ENCODE peak calls at places on chromosomes 13 and 19, in six cellular contexts. One of them, this sample, is unnamed.

GRCh38 chr13:48214519-48215121 is 18.4 kb upstream of the ITM2B start:
- DNase-seq in CD4-positive, alpha-beta memory T cell: no peak
- DNase-seq in cardiac fibroblast: no peak
- DNase-seq in C1 segment of cervical spinal cord: no peak
- DNase-seq in uterus: no peak
- DNase-seq in amniotic epithelial cell: no peak
- DNase-seq in this sample: no peak

GRCh38 chr13:48994731-48995130 is 19.0 kb downstream of the FNDC3A start:
- DNase-seq in C1 segment of cervical spinal cord: no peak
- DNase-seq in uterus: no peak
- DNase-seq in amniotic epithelial cell: peak
- DNase-seq in cardiac fibroblast: peak
- DNase-seq in CD4-positive, alpha-beta memory T cell: no peak
- DNase-seq in this sample: peak

GRCh38 chr13:112608212-112608611 is 20.3 kb upstream of the TUBGCP3 start:
- DNase-seq in C1 segment of cervical spinal cord: no peak
- DNase-seq in CD4-positive, alpha-beta memory T cell: no peak
- DNase-seq in amniotic epithelial cell: no peak
- DNase-seq in uterus: no peak
- DNase-seq in cardiac fibroblast: no peak
- DNase-seq in this sample: no peak

GRCh38 chr19:6221878-6222746 is 57.7 kb downstream of the MLLT1 start:
- DNase-seq in amniotic epithelial cell: no peak
- DNase-seq in uterus: no peak
- DNase-seq in cardiac fibroblast: no peak
- DNase-seq in CD4-positive, alpha-beta memory T cell: no peak
- DNase-seq in C1 segment of cervical spinal cord: no peak
- DNase-seq in this sample: no peak

GRCh38 chr13:112928958-112929777 is 39.8 kb upstream of the MCF2L start:
- DNase-seq in uterus: no peak
- DNase-seq in cardiac fibroblast: peak
- DNase-seq in CD4-positive, alpha-beta memory T cell: no peak
- DNase-seq in C1 segment of cervical spinal cord: no peak
- DNase-seq in amniotic epithelial cell: peak
- DNase-seq in this sample: peak

GRCh38 chr13:112821340-112822055 is 131.7 kb downstream of the ATP11A start:
- DNase-seq in CD4-positive, alpha-beta memory T cell: no peak
- DNase-seq in cardiac fibroblast: no peak
- DNase-seq in uterus: no peak
- DNase-seq in C1 segment of cervical spinal cord: no peak
- DNase-seq in amniotic epithelial cell: no peak
- DNase-seq in this sample: no peak

GRCh38 chr19:48397636-48398328 is 4.3 kb downstream of the GRIN2D start:
- DNase-seq in CD4-positive, alpha-beta memory T cell: no peak
- DNase-seq in cardiac fibroblast: no peak
- DNase-seq in uterus: no peak
- DNase-seq in amniotic epithelial cell: no peak
- DNase-seq in C1 segment of cervical spinal cord: no peak
- DNase-seq in this sample: no peak

GRCh38 chr19:46608178-46608577 is 7.0 kb downstream of the CALM3 start:
- DNase-seq in C1 segment of cervical spinal cord: no peak
- DNase-seq in CD4-positive, alpha-beta memory T cell: no peak
- DNase-seq in uterus: no peak
- DNase-seq in cardiac fibroblast: no peak
- DNase-seq in amniotic epithelial cell: no peak
- DNase-seq in this sample: no peak

GRCh38 chr13:51330741-51331140 is 8.8 kb upstream of the SERPINE3 start:
- DNase-seq in amniotic epithelial cell: peak
- DNase-seq in CD4-positive, alpha-beta memory T cell: no peak
- DNase-seq in C1 segment of cervical spinal cord: no peak
- DNase-seq in cardiac fibroblast: peak
- DNase-seq in uterus: no peak
- DNase-seq in this sample: no peak

GRCh38 chr13:98476106-98476505 is 100.8 kb downstream of the STK24 start:
- DNase-seq in amniotic epithelial cell: no peak
- DNase-seq in uterus: no peak
- DNase-seq in C1 segment of cervical spinal cord: no peak
- DNase-seq in cardiac fibroblast: no peak
- DNase-seq in CD4-positive, alpha-beta memory T cell: no peak
- DNase-seq in this sample: no peak

GRCh38 chr13:21060063-21060826 is 1.1 kb downstream of the LATS2 start:
- DNase-seq in CD4-positive, alpha-beta memory T cell: no peak
- DNase-seq in amniotic epithelial cell: peak
- DNase-seq in C1 segment of cervical spinal cord: no peak
- DNase-seq in uterus: peak
- DNase-seq in cardiac fibroblast: peak
- DNase-seq in this sample: no peak

GRCh38 chr13:41352935-41353801 is 42.1 kb downstream of the NAA16 start:
- DNase-seq in uterus: no peak
- DNase-seq in C1 segment of cervical spinal cord: no peak
- DNase-seq in CD4-positive, alpha-beta memory T cell: peak
- DNase-seq in cardiac fibroblast: peak
- DNase-seq in amniotic epithelial cell: peak
- DNase-seq in this sample: peak

GRCh38 chr13:43054803-43055802 is 31.7 kb downstream of the DNAJC15 start:
- DNase-seq in C1 segment of cervical spinal cord: no peak
- DNase-seq in cardiac fibroblast: peak
- DNase-seq in amniotic epithelial cell: peak
- DNase-seq in CD4-positive, alpha-beta memory T cell: peak
- DNase-seq in uterus: peak
- DNase-seq in this sample: peak

GRCh38 chr13:102897371-102898138 is 51.7 kb downstream of the ERCC5 start:
- DNase-seq in C1 segment of cervical spinal cord: no peak
- DNase-seq in uterus: no peak
- DNase-seq in CD4-positive, alpha-beta memory T cell: no peak
- DNase-seq in amniotic epithelial cell: no peak
- DNase-seq in cardiac fibroblast: no peak
- DNase-seq in this sample: no peak

GRCh38 chr13:106418556-106418955 is 116.9 kb downstream of the EFNB2 start:
- DNase-seq in cardiac fibroblast: peak
- DNase-seq in uterus: no peak
- DNase-seq in amniotic epithelial cell: peak
- DNase-seq in CD4-positive, alpha-beta memory T cell: no peak
- DNase-seq in C1 segment of cervical spinal cord: no peak
- DNase-seq in this sample: no peak

GRCh38 chr19:49340069-49340864 is 5.1 kb downstream of the CD37 start:
- DNase-seq in C1 segment of cervical spinal cord: no peak
- DNase-seq in cardiac fibroblast: peak
- DNase-seq in CD4-positive, alpha-beta memory T cell: no peak
- DNase-seq in uterus: peak
- DNase-seq in amniotic epithelial cell: peak
- DNase-seq in this sample: peak

GRCh38 chr19:11254662-11255061 is 7.7 kb downstream of the DOCK6 start:
- DNase-seq in C1 segment of cervical spinal cord: no peak
- DNase-seq in CD4-positive, alpha-beta memory T cell: no peak
- DNase-seq in cardiac fibroblast: no peak
- DNase-seq in amniotic epithelial cell: no peak
- DNase-seq in uterus: no peak
- DNase-seq in this sample: no peak

GRCh38 chr19:47539747-47540311 is 25.0 kb upstream of the NAPA start:
- DNase-seq in cardiac fibroblast: no peak
- DNase-seq in amniotic epithelial cell: no peak
- DNase-seq in C1 segment of cervical spinal cord: no peak
- DNase-seq in uterus: no peak
- DNase-seq in CD4-positive, alpha-beta memory T cell: no peak
- DNase-seq in this sample: no peak

GRCh38 chr19:40228371-40228770 is 1.9 kb upstream of the CCNP start:
- DNase-seq in uterus: no peak
- DNase-seq in C1 segment of cervical spinal cord: no peak
- DNase-seq in amniotic epithelial cell: no peak
- DNase-seq in cardiac fibroblast: no peak
- DNase-seq in CD4-positive, alpha-beta memory T cell: no peak
- DNase-seq in this sample: no peak

GRCh38 chr19:16657384-16657783 is 2.6 kb downstream of the SMIM7 start:
- DNase-seq in C1 segment of cervical spinal cord: no peak
- DNase-seq in cardiac fibroblast: no peak
- DNase-seq in CD4-positive, alpha-beta memory T cell: no peak
- DNase-seq in uterus: no peak
- DNase-seq in amniotic epithelial cell: no peak
- DNase-seq in this sample: no peak

GRCh38 chr13:96229356-96229755 is 139.4 kb downstream of the HS6ST3 start:
- DNase-seq in amniotic epithelial cell: peak
- DNase-seq in C1 segment of cervical spinal cord: no peak
- DNase-seq in CD4-positive, alpha-beta memory T cell: no peak
- DNase-seq in uterus: no peak
- DNase-seq in cardiac fibroblast: peak
- DNase-seq in this sample: peak

GRCh38 chr13:37747071-37747612 is 122.4 kb downstream of the TRPC4 start:
- DNase-seq in C1 segment of cervical spinal cord: no peak
- DNase-seq in amniotic epithelial cell: peak
- DNase-seq in cardiac fibroblast: peak
- DNase-seq in uterus: no peak
- DNase-seq in CD4-positive, alpha-beta memory T cell: no peak
- DNase-seq in this sample: no peak

GRCh38 chr13:39407786-39408185 is 195.2 kb downstream of the LHFPL6 start:
- DNase-seq in C1 segment of cervical spinal cord: no peak
- DNase-seq in cardiac fibroblast: no peak
- DNase-seq in CD4-positive, alpha-beta memory T cell: no peak
- DNase-seq in uterus: no peak
- DNase-seq in amniotic epithelial cell: peak
- DNase-seq in this sample: no peak

GRCh38 chr13:44921931-44922758 is 67.1 kb downstream of the NUFIP1 start:
- DNase-seq in C1 segment of cervical spinal cord: no peak
- DNase-seq in CD4-positive, alpha-beta memory T cell: no peak
- DNase-seq in cardiac fibroblast: peak
- DNase-seq in uterus: peak
- DNase-seq in amniotic epithelial cell: peak
- DNase-seq in this sample: peak

GRCh38 chr19:1155352-1156304 is 18.4 kb downstream of the SBNO2 start:
- DNase-seq in cardiac fibroblast: peak
- DNase-seq in uterus: no peak
- DNase-seq in amniotic epithelial cell: peak
- DNase-seq in C1 segment of cervical spinal cord: no peak
- DNase-seq in CD4-positive, alpha-beta memory T cell: no peak
- DNase-seq in this sample: no peak

GRCh38 chr13:30486230-30487074 is 20.7 kb upstream of the HMGB1 start:
- DNase-seq in CD4-positive, alpha-beta memory T cell: no peak
- DNase-seq in amniotic epithelial cell: no peak
- DNase-seq in C1 segment of cervical spinal cord: no peak
- DNase-seq in cardiac fibroblast: peak
- DNase-seq in uterus: no peak
- DNase-seq in this sample: no peak

GRCh38 chr19:3145909-3146676 is 10.3 kb downstream of the GNA15 start:
- DNase-seq in cardiac fibroblast: no peak
- DNase-seq in C1 segment of cervical spinal cord: no peak
- DNase-seq in amniotic epithelial cell: no peak
- DNase-seq in uterus: no peak
- DNase-seq in CD4-positive, alpha-beta memory T cell: no peak
- DNase-seq in this sample: no peak

GRCh38 chr13:92175330-92175729 is 776.9 kb downstream of the GPC5 start:
- DNase-seq in C1 segment of cervical spinal cord: no peak
- DNase-seq in amniotic epithelial cell: peak
- DNase-seq in CD4-positive, alpha-beta memory T cell: no peak
- DNase-seq in cardiac fibroblast: peak
- DNase-seq in uterus: no peak
- DNase-seq in this sample: peak

GRCh38 chr19:2549701-2550191 is 73.8 kb downstream of the GADD45B start:
- DNase-seq in amniotic epithelial cell: peak
- DNase-seq in cardiac fibroblast: peak
- DNase-seq in C1 segment of cervical spinal cord: no peak
- DNase-seq in CD4-positive, alpha-beta memory T cell: no peak
- DNase-seq in uterus: peak
- DNase-seq in this sample: no peak

GRCh38 chr19:46624958-46625661 is at the start of gene PTGIR:
- DNase-seq in CD4-positive, alpha-beta memory T cell: no peak
- DNase-seq in C1 segment of cervical spinal cord: no peak
- DNase-seq in amniotic epithelial cell: peak
- DNase-seq in uterus: peak
- DNase-seq in cardiac fibroblast: peak
- DNase-seq in this sample: no peak

GRCh38 chr19:49689133-49690072 is at the start of gene ADM5:
- DNase-seq in CD4-positive, alpha-beta memory T cell: no peak
- DNase-seq in amniotic epithelial cell: no peak
- DNase-seq in cardiac fibroblast: no peak
- DNase-seq in uterus: no peak
- DNase-seq in C1 segment of cervical spinal cord: no peak
- DNase-seq in this sample: no peak

GRCh38 chr19:45762870-45763631 is 6.0 kb downstream of the SIX5 start:
- DNase-seq in cardiac fibroblast: no peak
- DNase-seq in amniotic epithelial cell: no peak
- DNase-seq in C1 segment of cervical spinal cord: no peak
- DNase-seq in uterus: peak
- DNase-seq in CD4-positive, alpha-beta memory T cell: no peak
- DNase-seq in this sample: no peak

GRCh38 chr19:6216996-6217751 is 62.6 kb downstream of the MLLT1 start:
- DNase-seq in amniotic epithelial cell: peak
- DNase-seq in CD4-positive, alpha-beta memory T cell: no peak
- DNase-seq in uterus: peak
- DNase-seq in C1 segment of cervical spinal cord: no peak
- DNase-seq in cardiac fibroblast: peak
- DNase-seq in this sample: no peak

This sample was measured in HepG2.